ENCODE peak calls at places on chromosome 3, in seven cellular contexts. N is heart right ventricle, B is esophagus muscularis mucosa, K is ovary, P is aorta, A is foreskin fibroblast, J is astrocyte. O is an unnamed sample.
A peak's percentile ranks its signal among the peaks of the same experiment; 100 is the strongest.

GRCh38 chr3:52233108-52233591 is 5.8 kb downstream of the TWF2 start:
- DNase-seq in N (no peak), J (no peak), A (no peak), P (no peak), K (no peak), B (no peak), O (no peak)

GRCh38 chr3:58333206-58334012 is 717 bp downstream of the PXK start:
- DNase-seq in B (no peak), K (peak; percentile 39), J (no peak), A (peak; percentile 53), N (peak; percentile 25), P (no peak), O (peak; percentile 20)

GRCh38 chr3:64270143-64270542 is 44.9 kb upstream of the PRICKLE2 start:
- DNase-seq in K (no peak), P (no peak), A (no peak), N (no peak), B (no peak), J (no peak), O (no peak)

GRCh38 chr3:186044973-186045372 is 63.9 kb downstream of the ETV5 start:
- DNase-seq in J (peak; percentile 50), P (no peak), A (peak; percentile 36), K (no peak), N (no peak), B (peak; percentile 75), O (no peak)

GRCh38 chr3:38528457-38528856 is 32.3 kb downstream of the EXOG start:
- DNase-seq in K (no peak), P (no peak), J (no peak), N (no peak), B (no peak), A (no peak), O (no peak)

GRCh38 chr3:139758654-139759291 is 81.0 kb upstream of the NMNAT3 start:
- DNase-seq in P (no peak), N (no peak), J (peak; percentile 94), B (peak; percentile 77), A (peak; percentile 14), K (no peak), O (no peak)

GRCh38 chr3:65851827-65852226 is 186.9 kb downstream of the MAGI1 start:
- DNase-seq in B (no peak), N (no peak), A (peak; percentile 57), P (no peak), J (peak; percentile 81), K (no peak), O (no peak)

GRCh38 chr3:59085976-59086375 is 36.2 kb upstream of the CFAP20DC start:
- DNase-seq in B (no peak), P (no peak), J (peak; percentile 10), A (no peak), K (no peak), N (no peak), O (no peak)

GRCh38 chr3:45211466-45212094 is 14.5 kb downstream of the TMEM158 start:
- DNase-seq in N (no peak), P (no peak), B (no peak), J (no peak), A (peak; percentile 47), K (no peak), O (no peak)

GRCh38 chr3:31495971-31496370 is 36.8 kb upstream of the STT3B start:
- DNase-seq in B (no peak), K (no peak), N (no peak), A (peak; percentile 32), J (peak; percentile 55), P (no peak), O (no peak)

GRCh38 chr3:183918178-183918577 is 33.5 kb upstream of the PARL start:
- DNase-seq in J (no peak), K (no peak), P (no peak), A (peak; percentile 28), N (no peak), B (no peak), O (no peak)

GRCh38 chr3:143363276-143363675 is 243.7 kb downstream of the CHST2 start:
- DNase-seq in N (no peak), B (no peak), K (no peak), A (peak; percentile 33), J (peak; percentile 80), P (no peak), O (no peak)

GRCh38 chr3:52339612-52340011 is 23.5 kb downstream of the DNAH1 start:
- DNase-seq in P (no peak), B (no peak), A (peak; percentile 86), N (no peak), J (peak; percentile 65), K (peak; percentile 55), O (peak; percentile 79)

GRCh38 chr3:186519021-186519658 is 25.0 kb downstream of the CRYGS start:
- DNase-seq in N (no peak), P (no peak), K (no peak), A (no peak), J (no peak), B (no peak), O (peak; percentile 86)

GRCh38 chr3:41163399-41163798 is 35.9 kb upstream of the CTNNB1 start:
- DNase-seq in K (no peak), A (no peak), J (no peak), N (no peak), B (no peak), P (no peak), O (no peak)

GRCh38 chr3:103367481-103367880 is 932.7 kb downstream of the ZPLD1 start:
- DNase-seq in J (no peak), N (no peak), P (no peak), A (no peak), K (no peak), B (no peak), O (no peak)

GRCh38 chr3:189324538-189325138 is 152.9 kb downstream of the TPRG1 start:
- DNase-seq in A (peak; percentile 38), K (no peak), J (peak; percentile 94), B (no peak), P (peak; percentile 42), N (no peak), O (peak; percentile 94)

GRCh38 chr3:14429689-14430452 is 27.5 kb downstream of the SLC6A6 start:
- DNase-seq in P (no peak), J (no peak), N (no peak), K (no peak), B (no peak), A (no peak), O (no peak)

GRCh38 chr3:98817546-98817945 is 54.4 kb downstream of the ST3GAL6 start:
- DNase-seq in P (no peak), N (no peak), K (no peak), A (no peak), B (no peak), J (peak; percentile 34), O (peak; percentile 40)

GRCh38 chr3:196080997-196081833 is 675 bp downstream of the TFRC start:
- DNase-seq in K (peak; percentile 62), N (peak; percentile 70), P (peak; percentile 73), B (no peak), J (peak; percentile 22), A (peak; percentile 79), O (peak; percentile 62)

GRCh38 chr3:84547971-84548970 is 410.5 kb upstream of the CADM2 start:
- DNase-seq in P (no peak), A (peak; percentile 4), J (no peak), N (no peak), B (no peak), K (no peak), O (no peak)

GRCh38 chr3:123632161-123632655 is 47.4 kb upstream of the HACD2 start:
- DNase-seq in A (peak; percentile 33), P (peak; percentile 74), B (no peak), J (peak; percentile 36), K (peak; percentile 57), N (no peak), O (no peak)

GRCh38 chr3:124812291-124813265 is 74.6 kb downstream of the ITGB5 start:
- DNase-seq in P (peak; percentile 84), N (peak; percentile 53), K (peak; percentile 72), J (peak; percentile 98), A (peak; percentile 97), B (peak; percentile 95), O (no peak)

GRCh38 chr3:55873523-55874254 is 386.6 kb upstream of the WNT5A start:
- DNase-seq in N (no peak), A (peak; percentile 45), B (peak; percentile 64), J (peak; percentile 27), P (no peak), K (no peak), O (no peak)

GRCh38 chr3:132535575-132536441 is 61.3 kb upstream of the ACKR4 start:
- DNase-seq in J (peak; percentile 71), P (peak; percentile 70), B (no peak), K (peak; percentile 81), A (peak; percentile 93), N (peak; percentile 16), O (peak; percentile 39)

GRCh38 chr3:40042752-40043443 is 233.5 kb downstream of the MYRIP start:
- DNase-seq in B (no peak), K (no peak), J (peak; percentile 32), A (peak; percentile 91), P (no peak), N (no peak), O (no peak)

GRCh38 chr3:72384602-72385001 is 463.6 kb downstream of the SHQ1 start:
- DNase-seq in P (no peak), K (no peak), B (no peak), J (no peak), N (no peak), A (peak; percentile 23), O (no peak)
- H3K4me3 ChIP-seq in P (no peak overlapping the region), K (no peak overlapping the region), B (no peak overlapping the region), J (no peak overlapping the region), N (no peak overlapping the region), A (no peak overlapping the region), O (no peak overlapping the region)

GRCh38 chr3:71268462-71268999 is 315.0 kb downstream of the FOXP1 start:
- DNase-seq in K (no peak), A (no peak), B (no peak), N (no peak), J (no peak), P (no peak), O (no peak)
- H3K4me3 ChIP-seq in K (no peak overlapping the region), A (no peak overlapping the region), B (no peak overlapping the region), N (no peak overlapping the region), J (no peak overlapping the region), P (no peak overlapping the region), O (no peak overlapping the region)

GRCh38 chr3:13046569-13047279 is 26.5 kb downstream of the IQSEC1 start:
- DNase-seq in K (no peak), P (peak; percentile 29), J (no peak), A (no peak), B (no peak), N (no peak), O (no peak)
- H3K4me3 ChIP-seq in K (no peak overlapping the region), P (no peak overlapping the region), J (no peak overlapping the region), A (no peak overlapping the region), B (no peak overlapping the region), N (no peak overlapping the region), O (no peak overlapping the region)

GRCh38 chr3:53845881-53846133 is 412 bp downstream of the CHDH start:
- DNase-seq in B (no peak), N (no peak), J (no peak), K (no peak), P (no peak), A (no peak), O (no peak)

GRCh38 chr3:53845103-53845880 is 927 bp downstream of the CHDH start:
- DNase-seq in A (peak; percentile 60), J (peak; percentile 29), B (no peak), K (peak; percentile 73), P (peak; percentile 70), N (peak; percentile 43), O (no peak)

GRCh38 chr3:53843195-53844177 is 2.7 kb downstream of the CHDH start:
- DNase-seq in A (no peak), P (no peak), N (no peak), J (no peak), K (no peak), B (no peak), O (no peak)

GRCh38 chr3:53846134-53846850 is at the start of the genes CHDH and IL17RB:
- DNase-seq in J (no peak), P (peak; percentile 68), A (peak; percentile 44), K (peak; percentile 76), N (peak; percentile 65), B (no peak), O (no peak)

GRCh38 chr3:53844262-53845102 is 1.7 kb downstream of the CHDH start:
- DNase-seq in P (no peak), B (no peak), J (no peak), K (no peak), N (no peak), A (no peak), O (no peak)
- H3K4me3 ChIP-seq in P (no peak overlapping the region), B (no peak overlapping the region), J (no peak overlapping the region), K (no peak overlapping the region), N (no peak overlapping the region), A (peak overlapping the region; percentile 69), O (no peak overlapping the region)